ENCODE peak calls at places on chromosomes 4 and X, in seven cellular contexts. R is ascending aorta; T is endothelial cell; A is GM10248; U is CD8-positive, alpha-beta T cell; G is suprapubic skin; Y is right lobe of liver. Z is an unnamed sample.
A peak's percentile ranks its signal among the peaks of the same experiment; 100 is the strongest.

GRCh38 chr4:8651661-8652180 is 59.2 kb downstream of the CPZ start:
- DNase-seq in R (no peak), T (no peak), A (no peak), U (no peak), G (no peak), Y (no peak), Z (peak; percentile 4)

GRCh38 chr4:76208005-76208765 is 5.4 kb downstream of the SCARB2 start:
- DNase-seq in R (peak; percentile 68), T (peak; percentile 65), A (no peak), U (no peak), G (peak; percentile 84), Y (peak; percentile 81), Z (peak; percentile 95)

GRCh38 chrX:27380163-27380845 is 82.8 kb downstream of the PPP4R3C start:
- DNase-seq in R (no peak), T (no peak), A (no peak), U (no peak), G (no peak), Y (no peak), Z (no peak)

GRCh38 chr4:37510626-37511025 is 175.6 kb downstream of the RELL1 start:
- DNase-seq in R (no peak), T (no peak), A (no peak), U (no peak), G (no peak), Y (no peak), Z (no peak)

GRCh38 chr4:30116401-30116800 is 603.8 kb upstream of the PCDH7 start:
- DNase-seq in R (no peak), T (no peak), A (no peak), U (no peak), G (no peak), Y (no peak), Z (no peak)

GRCh38 chr4:3065551-3065950 is 8.8 kb downstream of the HTT-AS start:
- DNase-seq in R (no peak), T (no peak), A (no peak), U (no peak), G (no peak), Y (no peak), Z (no peak)

GRCh38 chr4:184475096-184475461 is 729 bp upstream of the IRF2 start:
- DNase-seq in R (no peak), T (peak; percentile 11), A (peak; percentile 56), U (peak; percentile 51), G (peak; percentile 86), Y (peak; percentile 42), Z (peak; percentile 68)

GRCh38 chrX:132037479-132037993 is 14.4 kb downstream of the STK26 start:
- DNase-seq in R (no peak), T (no peak), A (no peak), U (no peak), G (no peak), Y (no peak), Z (no peak)

GRCh38 chrX:66988331-66988730 is 349.5 kb upstream of the EDA2R start:
- DNase-seq in R (no peak), T (no peak), A (no peak), U (no peak), G (no peak), Y (no peak), Z (no peak)

GRCh38 chr4:30001628-30002027 is 718.5 kb upstream of the PCDH7 start:
- DNase-seq in R (no peak), T (no peak), A (no peak), U (no peak), G (no peak), Y (no peak), Z (no peak)

GRCh38 chrX:77167993-77168392 is 279.2 kb upstream of the FGF16 start:
- DNase-seq in R (no peak), T (no peak), A (no peak), U (no peak), G (no peak), Y (peak; percentile 33), Z (peak; percentile 9)

GRCh38 chrX:151393514-151393913 is 3.5 kb upstream of the VMA21 start:
- DNase-seq in R (no peak), T (no peak), A (peak; percentile 37), U (peak; percentile 52), G (no peak), Y (no peak), Z (no peak)

GRCh38 chr4:67288964-67289363 is 256.3 kb downstream of the CENPC start:
- DNase-seq in R (no peak), T (peak; percentile 66), A (peak; percentile 16), U (no peak), G (no peak), Y (no peak), Z (no peak)

GRCh38 chrX:29687687-29688086 is 527.7 kb upstream of the MAGEB2 start:
- DNase-seq in R (no peak), T (no peak), A (no peak), U (no peak), G (no peak), Y (no peak), Z (no peak)

GRCh38 chr4:163592207-163592606 is 97.7 kb downstream of the TMA16 start:
- DNase-seq in R (no peak), T (no peak), A (no peak), U (no peak), G (no peak), Y (no peak), Z (no peak)

GRCh38 chr4:146981651-146982050 is 36.0 kb upstream of the TTC29 start:
- DNase-seq in R (no peak), T (no peak), A (no peak), U (no peak), G (no peak), Y (no peak), Z (no peak)

GRCh38 chr4:78061939-78062603 is 4.9 kb downstream of the FRAS1 start:
- DNase-seq in R (no peak), T (no peak), A (no peak), U (no peak), G (no peak), Y (no peak), Z (no peak)

GRCh38 chr4:73127839-73128448 is 58.4 kb upstream of the COX18 start:
- DNase-seq in R (no peak), T (no peak), A (no peak), U (peak; percentile 6), G (no peak), Y (no peak), Z (no peak)
- TF ChIP-seq CTCF in R (peak; percentile 12), T (no peak), A (peak; percentile 28), U (no peak), G (peak; percentile 9), Y (peak; percentile 20), Z (peak; percentile 36)

GRCh38 chr4:52863324-52863723 is 1.2 kb downstream of the RASL11B start:
- DNase-seq in R (no peak), T (no peak), A (no peak), U (no peak), G (no peak), Y (no peak), Z (no peak)

GRCh38 chr4:52861171-52861873 is 795 bp upstream of the RASL11B start:
- DNase-seq in R (no peak), T (no peak), A (no peak), U (no peak), G (no peak), Y (no peak), Z (no peak)

GRCh38 chr4:52864816-52865215 is 2.7 kb downstream of the RASL11B start:
- DNase-seq in R (no peak), T (no peak), A (no peak), U (no peak), G (no peak), Y (no peak), Z (no peak)

GRCh38 chr4:52862605-52863236 is 604 bp downstream of the RASL11B start:
- DNase-seq in R (no peak), T (no peak), A (no peak), U (no peak), G (peak; percentile 51), Y (peak; percentile 21), Z (no peak)

GRCh38 chr4:52861879-52862604 is at the start of gene RASL11B:
- DNase-seq in R (peak; percentile 20), T (peak; percentile 84), A (peak; percentile 95), U (peak; percentile 79), G (peak; percentile 80), Y (peak; percentile 78), Z (peak; percentile 83)
- TF ChIP-seq CTCF in R (peak; percentile 43), T (no peak), A (no peak), U (peak; percentile 33), G (peak; percentile 28), Y (no peak), Z (peak; percentile 50)

GRCh38 chr4:128306992-128307581 is 19.5 kb upstream of the PGRMC2 start:
- DNase-seq in R (no peak), T (no peak), A (no peak), U (no peak), G (no peak), Y (no peak), Z (no peak)

GRCh38 chr4:128311659-128312392 is 24.2 kb upstream of the PGRMC2 start:
- DNase-seq in R (no peak), T (no peak), A (no peak), U (no peak), G (no peak), Y (no peak), Z (no peak)

GRCh38 chr4:128309585-128309984 is 22.0 kb upstream of the PGRMC2 start:
- DNase-seq in R (no peak), T (no peak), A (no peak), U (no peak), G (no peak), Y (no peak), Z (no peak)

GRCh38 chr4:128308986-128309385 is 21.4 kb upstream of the PGRMC2 start:
- DNase-seq in R (no peak), T (no peak), A (no peak), U (no peak), G (no peak), Y (no peak), Z (no peak)

DNA sequence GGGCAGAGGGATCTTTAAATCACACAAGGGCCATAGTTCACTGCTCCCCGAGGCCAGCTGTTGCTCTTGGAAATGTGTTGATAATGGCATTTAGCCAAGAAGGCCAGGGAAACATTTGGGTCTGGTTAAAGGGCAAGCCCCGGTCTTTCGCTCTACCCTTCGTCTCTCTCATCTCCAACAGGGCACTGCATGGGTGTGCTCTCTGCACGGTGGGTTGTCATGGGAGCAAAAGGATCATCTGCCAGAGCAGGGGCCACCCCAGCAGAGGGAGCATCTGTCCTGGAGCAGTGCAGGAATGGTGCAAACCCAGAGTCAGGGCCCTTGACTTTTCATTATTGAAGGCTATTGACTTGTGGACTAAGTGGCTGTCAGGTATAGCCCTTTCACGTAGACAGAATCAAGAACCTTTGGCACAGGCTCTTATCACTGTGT is 22.7 kb upstream of the PGRMC2 start:
- DNase-seq in R (no peak), T (no peak), A (no peak), U (no peak), G (no peak), Y (peak; percentile 43), Z (peak; percentile 3)
- TF ChIP-seq CTCF in R (no peak), T (no peak), A (no peak), U (no peak), G (no peak), Y (peak; percentile 36), Z (no peak)

DNA sequence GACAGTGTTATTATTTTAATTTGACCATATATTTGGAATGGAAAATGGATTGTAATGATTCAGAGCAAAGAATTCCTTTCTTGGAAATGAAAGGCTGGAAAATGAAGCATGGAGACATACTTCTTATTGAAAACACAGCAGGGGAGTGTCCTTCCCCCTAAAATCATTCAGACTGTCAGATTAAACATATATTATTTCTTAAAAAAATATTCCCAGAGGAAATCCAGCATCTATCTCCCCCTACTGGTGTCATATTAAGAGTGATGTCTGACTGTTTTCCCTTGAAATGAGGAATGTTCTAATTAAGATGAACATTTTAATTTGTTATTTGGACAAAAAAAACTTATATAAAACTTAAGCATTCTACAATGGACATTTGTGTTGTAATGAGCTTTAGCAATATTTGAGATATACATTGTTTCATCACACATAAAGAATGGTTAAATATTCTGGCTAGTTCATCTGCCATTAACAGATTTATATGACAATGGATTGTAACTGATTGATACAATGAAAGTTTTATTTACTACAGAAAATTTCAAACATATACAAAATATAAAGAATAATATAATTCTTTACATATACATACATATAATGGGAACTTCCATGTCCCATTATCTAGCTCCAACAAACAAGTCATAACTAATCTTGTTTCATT is 264.6 kb downstream of the SPRY1 start:
- DNase-seq in R (no peak), T (no peak), A (no peak), U (no peak), G (no peak), Y (no peak), Z (no peak)
- TF ChIP-seq CTCF in R (peak; percentile 50), T (peak; percentile 67), A (no peak), U (peak; percentile 57), G (peak; percentile 24), Y (peak; percentile 64), Z (peak; percentile 20)

Z was measured in adrenal gland.